ENCODE peak calls at places on chromosome 11, in nine cellular contexts. One of them, this sample, is unnamed.
A peak's percentile ranks its signal among the peaks of the same experiment; 100 is the strongest.

GRCh38 chr11:56846631-56847400 is 98.3 kb upstream of the OR9G4 start:
- DNase-seq in tibial nerve: no peak
- DNase-seq in HepG2: no peak
- DNase-seq in stomach: no peak
- DNase-seq in ovary: no peak
- DNase-seq in A549: no peak
- DNase-seq in SK-N-SH: peak; percentile 51
- DNase-seq in esophagus muscularis mucosa: no peak
- DNase-seq in transverse colon: no peak
- DNase-seq in this sample: no peak

GRCh38 chr11:121503056-121503455 is 50.3 kb upstream of the SORL1-AS1 start:
- DNase-seq in tibial nerve: no peak
- DNase-seq in HepG2: no peak
- DNase-seq in stomach: no peak
- DNase-seq in ovary: no peak
- DNase-seq in A549: no peak
- DNase-seq in SK-N-SH: no peak
- DNase-seq in esophagus muscularis mucosa: no peak
- DNase-seq in transverse colon: no peak
- DNase-seq in this sample: no peak

GRCh38 chr11:76837696-76838421 is 22.9 kb upstream of the ACER3 start:
- DNase-seq in tibial nerve: no peak
- DNase-seq in HepG2: no peak
- DNase-seq in stomach: no peak
- DNase-seq in ovary: no peak
- DNase-seq in A549: no peak
- DNase-seq in SK-N-SH: no peak
- DNase-seq in esophagus muscularis mucosa: no peak
- DNase-seq in transverse colon: no peak
- DNase-seq in this sample: no peak

GRCh38 chr11:121500275-121500674 is 47.5 kb upstream of the SORL1-AS1 start:
- DNase-seq in tibial nerve: no peak
- DNase-seq in HepG2: no peak
- DNase-seq in stomach: no peak
- DNase-seq in ovary: no peak
- DNase-seq in A549: no peak
- DNase-seq in SK-N-SH: no peak
- DNase-seq in esophagus muscularis mucosa: no peak
- DNase-seq in transverse colon: no peak
- DNase-seq in this sample: no peak

GRCh38 chr11:112255075-112255739 is 5.5 kb downstream of the PLET1 start:
- DNase-seq in tibial nerve: no peak
- DNase-seq in HepG2: peak; percentile 18
- DNase-seq in stomach: no peak
- DNase-seq in ovary: no peak
- DNase-seq in A549: no peak
- DNase-seq in SK-N-SH: no peak
- DNase-seq in esophagus muscularis mucosa: no peak
- DNase-seq in transverse colon: no peak
- DNase-seq in this sample: no peak

GRCh38 chr11:7457211-7457610 is 28.1 kb upstream of the OLFML1 start:
- DNase-seq in tibial nerve: no peak
- DNase-seq in HepG2: no peak
- DNase-seq in stomach: no peak
- DNase-seq in ovary: no peak
- DNase-seq in A549: no peak
- DNase-seq in SK-N-SH: no peak
- DNase-seq in esophagus muscularis mucosa: no peak
- DNase-seq in transverse colon: no peak
- DNase-seq in this sample: no peak

GRCh38 chr11:123250811-123251655 is 56.0 kb upstream of the CLMP start:
- DNase-seq in tibial nerve: no peak
- DNase-seq in HepG2: no peak
- DNase-seq in stomach: no peak
- DNase-seq in ovary: no peak
- DNase-seq in A549: no peak
- DNase-seq in SK-N-SH: no peak
- DNase-seq in esophagus muscularis mucosa: no peak
- DNase-seq in transverse colon: no peak
- DNase-seq in this sample: no peak

GRCh38 chr11:70322653-70323052 is 52.2 kb downstream of the PPFIA1 start:
- DNase-seq in tibial nerve: no peak
- DNase-seq in HepG2: no peak
- DNase-seq in stomach: no peak
- DNase-seq in ovary: no peak
- DNase-seq in A549: no peak
- DNase-seq in SK-N-SH: no peak
- DNase-seq in esophagus muscularis mucosa: no peak
- DNase-seq in transverse colon: no peak
- DNase-seq in this sample: no peak

GRCh38 chr11:6214530-6214929 is 9.2 kb downstream of the C11orf42 start:
- DNase-seq in tibial nerve: no peak
- DNase-seq in HepG2: no peak
- DNase-seq in stomach: no peak
- DNase-seq in ovary: no peak
- DNase-seq in A549: no peak
- DNase-seq in SK-N-SH: no peak
- DNase-seq in esophagus muscularis mucosa: no peak
- DNase-seq in transverse colon: no peak
- DNase-seq in this sample: no peak

GRCh38 chr11:8610532-8611116 is 16.6 kb upstream of the STK33 start:
- DNase-seq in tibial nerve: no peak
- DNase-seq in HepG2: no peak
- DNase-seq in stomach: no peak
- DNase-seq in ovary: no peak
- DNase-seq in A549: no peak
- DNase-seq in SK-N-SH: no peak
- DNase-seq in esophagus muscularis mucosa: peak; percentile 84
- DNase-seq in transverse colon: no peak
- DNase-seq in this sample: no peak

GRCh38 chr11:122882809-122883681 is 486 bp downstream of the JHY start:
- DNase-seq in tibial nerve: peak; percentile 30
- DNase-seq in HepG2: peak; percentile 7
- DNase-seq in stomach: peak; percentile 49
- DNase-seq in ovary: peak; percentile 42
- DNase-seq in A549: peak; percentile 67
- DNase-seq in SK-N-SH: peak; percentile 86
- DNase-seq in esophagus muscularis mucosa: no peak
- DNase-seq in transverse colon: peak; percentile 74
- DNase-seq in this sample: peak; percentile 77

GRCh38 chr11:4683020-4683419 is 14.6 kb downstream of the OR51E2 start:
- DNase-seq in tibial nerve: no peak
- DNase-seq in HepG2: no peak
- DNase-seq in stomach: no peak
- DNase-seq in ovary: no peak
- DNase-seq in A549: no peak
- DNase-seq in SK-N-SH: no peak
- DNase-seq in esophagus muscularis mucosa: no peak
- DNase-seq in transverse colon: no peak
- DNase-seq in this sample: no peak

GRCh38 chr11:117882539-117882938 is 6.1 kb upstream of the FXYD6 start:
- DNase-seq in tibial nerve: no peak
- DNase-seq in HepG2: no peak
- DNase-seq in stomach: no peak
- DNase-seq in ovary: no peak
- DNase-seq in A549: no peak
- DNase-seq in SK-N-SH: no peak
- DNase-seq in esophagus muscularis mucosa: no peak
- DNase-seq in transverse colon: no peak
- DNase-seq in this sample: peak; percentile 87

GRCh38 chr11:86692317-86692716 is 19.9 kb upstream of the ME3 start:
- DNase-seq in tibial nerve: no peak
- DNase-seq in HepG2: no peak
- DNase-seq in stomach: no peak
- DNase-seq in ovary: no peak
- DNase-seq in A549: no peak
- DNase-seq in SK-N-SH: no peak
- DNase-seq in esophagus muscularis mucosa: no peak
- DNase-seq in transverse colon: no peak
- DNase-seq in this sample: no peak

GRCh38 chr11:43541993-43542392 is 138.5 kb upstream of the HSD17B12 start:
- DNase-seq in tibial nerve: no peak
- DNase-seq in HepG2: peak; percentile 76
- DNase-seq in stomach: no peak
- DNase-seq in ovary: peak; percentile 69
- DNase-seq in A549: no peak
- DNase-seq in SK-N-SH: no peak
- DNase-seq in esophagus muscularis mucosa: no peak
- DNase-seq in transverse colon: no peak
- DNase-seq in this sample: no peak

GRCh38 chr11:1165256-1166041 is 7.7 kb downstream of the MUC5AC start:
- DNase-seq in tibial nerve: no peak
- DNase-seq in HepG2: no peak
- DNase-seq in stomach: peak; percentile 24
- DNase-seq in ovary: peak; percentile 6
- DNase-seq in A549: no peak
- DNase-seq in SK-N-SH: peak; percentile 30
- DNase-seq in esophagus muscularis mucosa: no peak
- DNase-seq in transverse colon: peak; percentile 3
- DNase-seq in this sample: peak; percentile 53

DNA sequence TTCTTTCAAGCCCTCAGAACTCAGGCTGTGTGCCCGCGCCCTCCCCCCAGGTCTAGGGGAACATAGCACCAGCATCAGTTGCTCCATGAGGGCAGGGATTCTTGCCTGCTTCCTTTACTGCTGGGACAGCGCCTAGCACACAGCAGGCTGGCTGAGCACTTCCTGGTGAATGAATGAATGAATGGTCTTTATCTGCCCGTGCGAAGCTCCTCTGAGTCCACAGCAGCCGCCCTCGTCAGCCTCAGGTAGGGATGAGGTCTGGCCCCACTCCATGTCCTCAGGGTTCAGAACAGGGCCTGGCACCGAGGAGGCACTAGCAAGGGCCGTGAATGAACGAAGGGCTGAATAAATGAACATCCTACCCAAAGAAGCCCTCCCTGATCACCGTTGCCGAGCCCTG is 27.3 kb downstream of the ARRB1 start:
- DNase-seq in tibial nerve: no peak
- DNase-seq in HepG2: no peak
- DNase-seq in stomach: no peak
- DNase-seq in ovary: no peak
- DNase-seq in A549: no peak
- DNase-seq in SK-N-SH: no peak
- DNase-seq in esophagus muscularis mucosa: no peak
- DNase-seq in transverse colon: no peak
- DNase-seq in this sample: no peak
- H3K4me1 ChIP-seq in tibial nerve: no peaks in the 10 kb centered on the region
- H3K4me1 ChIP-seq in HepG2: peaks cover 64% of the 10 kb centered on the region
- H3K4me1 ChIP-seq in stomach: peaks cover 93% of the 10 kb centered on the region
- H3K4me1 ChIP-seq in ovary: peaks cover 12% of the 10 kb centered on the region
- H3K4me1 ChIP-seq in A549: peaks cover 66% of the 10 kb centered on the region
- H3K4me1 ChIP-seq in SK-N-SH: peaks cover 25% of the 10 kb centered on the region
- H3K4me1 ChIP-seq in esophagus muscularis mucosa: peaks cover 95% of the 10 kb centered on the region
- H3K4me1 ChIP-seq in transverse colon: peaks cover 82% of the 10 kb centered on the region
- H3K4me1 ChIP-seq in this sample: no peaks in the 10 kb centered on the region

DNA sequence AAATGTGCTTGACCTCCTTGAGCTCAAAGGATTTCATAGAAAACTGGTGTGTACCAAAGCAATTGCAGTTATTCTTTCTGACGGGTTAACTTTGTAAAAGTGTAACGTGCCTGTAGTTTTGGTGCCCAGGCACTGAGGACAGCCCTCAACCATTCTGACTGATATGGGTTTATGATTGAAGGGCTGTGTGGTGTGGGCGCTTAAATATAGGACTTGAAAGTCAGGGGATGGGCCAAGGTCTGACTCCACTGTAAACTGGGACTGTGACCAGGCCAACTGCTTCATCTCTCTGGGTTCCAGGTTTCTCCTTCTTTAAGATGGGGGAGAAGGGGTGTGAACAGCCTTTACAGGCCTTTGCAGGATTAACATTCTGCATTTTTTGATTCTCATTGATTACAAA is 191.1 kb upstream of the ARHGAP20 start:
- DNase-seq in tibial nerve: no peak
- DNase-seq in HepG2: no peak
- DNase-seq in stomach: no peak
- DNase-seq in ovary: no peak
- DNase-seq in A549: no peak
- DNase-seq in SK-N-SH: no peak
- DNase-seq in esophagus muscularis mucosa: peak; percentile 26
- DNase-seq in transverse colon: no peak
- DNase-seq in this sample: no peak
- TF ChIP-seq EP300 in tibial nerve: no peak
- TF ChIP-seq EP300 in HepG2: no peak
- TF ChIP-seq EP300 in stomach: no peak
- TF ChIP-seq EP300 in ovary: no peak
- TF ChIP-seq EP300 in A549: no peak
- TF ChIP-seq EP300 in SK-N-SH: no peak
- TF ChIP-seq EP300 in esophagus muscularis mucosa: no peak
- TF ChIP-seq EP300 in transverse colon: no peak
- TF ChIP-seq EP300 in this sample: no peak

DNA sequence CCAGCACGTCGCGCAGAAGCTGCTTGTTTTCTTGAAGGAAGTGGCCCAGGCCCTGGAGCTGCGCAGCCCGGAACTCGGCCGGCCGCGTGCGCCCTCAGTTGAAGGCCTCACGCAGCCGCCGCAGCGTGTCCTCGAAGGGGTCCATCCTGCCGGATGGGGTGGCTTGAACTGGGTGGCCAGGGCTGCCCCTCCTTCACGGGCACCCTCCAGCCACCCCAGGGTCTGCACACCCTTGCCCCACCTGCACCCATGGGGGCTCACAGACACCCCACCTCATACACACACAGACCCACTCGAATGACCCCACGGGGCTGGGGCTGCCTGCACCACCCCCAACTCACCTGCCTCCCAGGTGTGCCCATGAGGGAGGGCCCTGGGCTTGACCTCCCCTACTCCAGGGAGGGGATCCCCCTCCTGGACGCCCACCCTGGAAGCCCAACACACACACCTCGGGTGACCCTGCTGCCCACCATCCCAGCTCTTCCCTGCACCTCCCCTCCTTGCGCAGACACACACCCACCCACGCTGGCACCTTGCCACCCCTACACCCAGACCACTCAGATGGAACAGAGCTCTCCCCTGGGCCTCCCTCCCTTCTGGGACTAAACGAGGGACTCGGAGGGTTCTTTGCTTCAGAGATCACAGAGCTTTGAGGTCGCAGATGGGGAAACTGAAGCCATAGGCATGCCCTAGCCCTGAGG is 6.8 kb downstream of the ALDH3B2 start:
- DNase-seq in tibial nerve: no peak
- DNase-seq in HepG2: no peak
- DNase-seq in stomach: no peak
- DNase-seq in ovary: no peak
- DNase-seq in A549: no peak
- DNase-seq in SK-N-SH: peak; percentile 56
- DNase-seq in esophagus muscularis mucosa: peak; percentile 90
- DNase-seq in transverse colon: no peak
- DNase-seq in this sample: no peak
- H3K4me1 ChIP-seq in tibial nerve: no peaks in the 10 kb centered on the region
- H3K4me1 ChIP-seq in HepG2: no peaks in the 10 kb centered on the region
- H3K4me1 ChIP-seq in stomach: no peaks in the 10 kb centered on the region
- H3K4me1 ChIP-seq in ovary: no peaks in the 10 kb centered on the region
- H3K4me1 ChIP-seq in A549: no peaks in the 10 kb centered on the region
- H3K4me1 ChIP-seq in SK-N-SH: no peaks in the 10 kb centered on the region
- H3K4me1 ChIP-seq in esophagus muscularis mucosa: no peaks in the 10 kb centered on the region
- H3K4me1 ChIP-seq in transverse colon: no peaks in the 10 kb centered on the region
- H3K4me1 ChIP-seq in this sample: no peaks in the 10 kb centered on the region

DNA sequence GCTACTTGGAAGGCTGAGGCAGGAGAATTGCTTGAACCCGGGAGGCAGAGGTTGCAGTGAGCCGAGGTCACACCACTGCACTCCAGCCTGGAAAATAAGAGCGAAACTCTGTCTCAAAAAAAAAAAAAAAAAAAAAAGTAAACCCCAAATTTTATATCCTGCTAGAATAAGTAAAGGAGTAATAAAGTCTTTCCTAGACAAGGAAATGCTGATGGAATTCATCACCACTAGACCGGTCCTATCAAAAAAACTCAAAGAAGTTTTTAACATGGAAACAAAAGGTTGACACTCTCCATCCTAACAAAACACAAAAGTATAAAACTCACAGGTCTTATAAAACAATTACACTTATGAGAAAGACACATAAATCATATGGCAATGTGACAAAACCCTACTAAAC is 213.9 kb downstream of the SBF2 start:
- DNase-seq in tibial nerve: no peak
- DNase-seq in HepG2: no peak
- DNase-seq in stomach: no peak
- DNase-seq in ovary: no peak
- DNase-seq in A549: peak; percentile 30
- DNase-seq in SK-N-SH: no peak
- DNase-seq in esophagus muscularis mucosa: no peak
- DNase-seq in transverse colon: no peak
- DNase-seq in this sample: no peak
- TF ChIP-seq EP300 in tibial nerve: no peak
- TF ChIP-seq EP300 in HepG2: no peak
- TF ChIP-seq EP300 in stomach: no peak
- TF ChIP-seq EP300 in ovary: no peak
- TF ChIP-seq EP300 in A549: no peak
- TF ChIP-seq EP300 in SK-N-SH: no peak
- TF ChIP-seq EP300 in esophagus muscularis mucosa: no peak
- TF ChIP-seq EP300 in transverse colon: no peak
- TF ChIP-seq EP300 in this sample: no peak

This sample was measured in sigmoid colon.